ENCODE peak calls at places on chromosomes 1 and 21, in seven cellular contexts. H is left ventricle myocardium inferior, N is psoas muscle, S is IMR-90, E is esophagus squamous epithelium, L is fibroblast of lung, P is esophagus muscularis mucosa. T is an unnamed sample.

GRCh38 chr1:186849271-186849671 is 20.5 kb downstream of the PLA2G4A start:
- DNase-seq in H (no peak), N (no peak), S (no peak), E (no peak), L (no peak), P (no peak), T (no peak)

GRCh38 chr1:206002833-206003532 is at the start of gene RAB7B:
- DNase-seq in H (peak; percentile 64), N (peak; percentile 65), S (peak; percentile 76), E (no peak), L (peak; percentile 76), P (no peak), T (peak; percentile 39)

GRCh38 chr1:1106510-1107221 is 9.2 kb downstream of the C1orf159 start:
- DNase-seq in H (no peak), N (no peak), S (no peak), E (no peak), L (no peak), P (no peak), T (no peak)

GRCh38 chr1:18446751-18447150 is 34.0 kb upstream of the KLHDC7A start:
- DNase-seq in H (no peak), N (no peak), S (no peak), E (no peak), L (no peak), P (no peak), T (no peak)

GRCh38 chr1:13593511-13594131 is 10.0 kb downstream of the PDPN start:
- DNase-seq in H (peak; percentile 44), N (peak; percentile 82), S (peak; percentile 36), E (no peak), L (peak; percentile 96), P (no peak), T (no peak)

GRCh38 chr1:84027368-84027767 is 28.4 kb upstream of the TTLL7 start:
- DNase-seq in H (no peak), N (no peak), S (no peak), E (no peak), L (no peak), P (no peak), T (no peak)

GRCh38 chr1:172704003-172704402 is 45.1 kb downstream of the FASLG start:
- DNase-seq in H (no peak), N (no peak), S (no peak), E (no peak), L (no peak), P (no peak), T (no peak)

GRCh38 chr1:30722175-30722537 is 1.2 kb downstream of the MATN1 start:
- DNase-seq in H (no peak), N (no peak), S (no peak), E (no peak), L (no peak), P (no peak), T (no peak)

GRCh38 chr1:167909691-167910180 is 4.2 kb downstream of the ADCY10 start:
- DNase-seq in H (no peak), N (no peak), S (no peak), E (no peak), L (no peak), P (no peak), T (no peak)

GRCh38 chr1:162364498-162364897 is 12.2 kb downstream of the SPATA46 start:
- DNase-seq in H (no peak), N (no peak), S (no peak), E (no peak), L (peak; percentile 48), P (no peak), T (no peak)

GRCh38 chr21:41242238-41242829 is 74.3 kb upstream of the FAM3B start:
- DNase-seq in H (no peak), N (no peak), S (no peak), E (no peak), L (no peak), P (no peak), T (no peak)

GRCh38 chr1:213244664-213245091 is 193.6 kb downstream of the RPS6KC1 start:
- DNase-seq in H (no peak), N (no peak), S (peak; percentile 65), E (no peak), L (peak; percentile 35), P (no peak), T (peak; percentile 27)

GRCh38 chr21:45391743-45392079 is 13.3 kb upstream of the COL18A1 start:
- DNase-seq in H (no peak), N (no peak), S (no peak), E (no peak), L (no peak), P (no peak), T (no peak)

GRCh38 chr1:192565946-192566345 is 9.6 kb upstream of the RGS1 start:
- DNase-seq in H (no peak), N (no peak), S (peak; percentile 25), E (no peak), L (no peak), P (no peak), T (no peak)

GRCh38 chr1:221743416-221744208 is 1.7 kb upstream of the DUSP10 start:
- DNase-seq in H (no peak), N (no peak), S (no peak), E (no peak), L (no peak), P (no peak), T (no peak)

GRCh38 chr1:204760350-204761134 is 75.0 kb upstream of the LRRN2 start:
- DNase-seq in H (no peak), N (no peak), S (peak; percentile 1), E (no peak), L (peak; percentile 16), P (no peak), T (no peak)

DNA sequence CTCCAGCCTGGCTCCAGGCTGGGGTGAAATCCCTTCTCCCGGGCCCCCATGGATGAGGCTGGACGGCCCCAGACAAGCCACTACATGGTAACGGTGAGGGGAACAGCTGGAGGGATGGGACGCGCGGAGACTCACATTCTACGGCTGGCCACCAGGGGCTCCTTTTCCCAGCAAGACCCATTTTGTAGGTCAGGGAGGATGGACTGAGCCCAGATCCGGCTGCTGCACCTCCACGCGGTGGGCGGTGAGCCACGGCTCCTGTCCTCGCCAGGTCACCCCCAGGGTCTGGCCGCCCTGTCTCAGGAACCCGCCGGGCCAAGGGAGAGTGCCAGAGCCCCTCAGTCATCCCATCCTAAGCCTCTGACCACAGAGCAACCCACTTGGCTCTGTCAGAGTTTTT is 75.0 kb upstream of the ACTRT2 start:
- DNase-seq in H (no peak), N (peak; percentile 48), S (no peak), E (no peak), L (no peak), P (no peak), T (no peak)
- TF ChIP-seq CTCF in H (no peak), N (no peak), S (no peak), E (no peak), L (no peak), P (no peak), T (no peak)

DNA sequence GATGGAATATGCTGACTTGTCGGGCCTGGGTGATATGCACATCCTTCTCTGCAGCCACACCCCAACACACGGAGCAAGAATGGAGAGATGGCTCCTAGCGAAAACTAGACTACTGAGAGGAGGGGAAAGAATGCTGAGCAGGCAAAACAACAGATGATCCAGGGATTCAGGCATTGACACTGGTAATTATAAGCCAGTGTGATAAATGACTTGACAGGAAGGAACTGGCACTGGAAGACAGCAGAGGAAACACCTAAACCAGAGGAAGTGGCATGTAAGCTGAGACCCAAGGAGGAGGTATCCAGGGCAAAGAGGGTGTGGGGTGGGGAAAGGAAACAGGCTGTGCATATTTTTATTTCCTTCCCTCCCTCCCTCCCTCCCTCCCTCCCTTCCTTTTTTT is 31.7 kb upstream of the KHDRBS1 start:
- DNase-seq in H (no peak), N (no peak), S (no peak), E (no peak), L (no peak), P (no peak), T (no peak)
- H3K4me3 ChIP-seq in H (no peak overlapping the region), N (no peak overlapping the region), S (no peak overlapping the region), E (no peak overlapping the region), L (no peak overlapping the region), P (no peak overlapping the region), T (no peak overlapping the region)

GRCh38 chr1:11751087-11751486 is 10.9 kb upstream of the C1orf167 start:
- DNase-seq in H (no peak), N (no peak), S (no peak), E (no peak), L (no peak), P (no peak), T (no peak)

GRCh38 chr1:11749203-11749689 is 12.7 kb upstream of the C1orf167 start:
- DNase-seq in H (peak; percentile 33), N (peak; percentile 78), S (no peak), E (no peak), L (peak; percentile 12), P (no peak), T (no peak)

GRCh38 chr1:11753555-11754208 is 8.3 kb upstream of the C1orf167 start:
- DNase-seq in H (no peak), N (no peak), S (no peak), E (no peak), L (peak; percentile 47), P (no peak), T (no peak)

GRCh38 chr1:11749996-11750395 is 12.0 kb upstream of the C1orf167 start:
- DNase-seq in H (no peak), N (no peak), S (no peak), E (no peak), L (no peak), P (no peak), T (no peak)

DNA sequence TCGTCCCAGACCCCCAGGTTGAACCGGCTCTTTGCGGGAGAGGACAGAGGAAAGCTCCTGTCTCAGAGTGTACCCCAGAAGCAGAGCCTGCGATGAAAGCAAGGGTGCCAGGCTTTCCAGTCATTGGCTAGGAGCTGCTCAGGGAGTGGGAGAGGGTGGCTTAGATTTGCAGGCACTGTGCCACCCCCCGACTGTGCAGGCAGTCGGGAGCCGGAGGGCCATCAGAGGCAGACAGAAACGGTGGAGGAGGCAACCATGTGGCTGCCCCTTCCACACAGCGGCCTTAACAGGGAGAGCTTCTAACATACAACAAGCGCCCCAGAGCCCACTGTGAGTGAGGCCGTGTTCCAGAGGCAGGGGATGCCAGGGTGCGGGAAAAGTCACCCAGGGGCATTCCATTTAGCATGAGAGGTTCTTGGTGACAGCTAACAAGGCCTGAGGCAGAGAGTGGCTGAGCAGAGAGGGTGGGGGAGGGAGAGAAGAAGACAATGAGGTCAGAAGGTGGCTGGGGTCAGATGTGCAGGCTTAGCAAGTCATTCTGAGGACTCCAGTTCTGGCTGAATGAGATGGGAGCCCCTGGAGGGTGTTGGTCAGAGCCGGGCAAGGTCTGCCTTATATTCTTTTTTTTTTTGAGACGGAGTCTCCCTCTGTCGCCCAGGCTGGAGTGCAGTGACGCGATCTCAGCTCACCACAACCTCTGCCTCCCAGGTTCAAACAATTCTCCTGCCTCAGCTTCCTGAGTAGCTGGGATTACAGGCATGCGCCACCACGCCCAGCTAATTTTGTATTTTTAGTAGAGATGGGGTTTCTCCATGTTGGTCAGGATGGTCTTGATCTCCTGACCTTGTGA is 9.4 kb upstream of the C1orf167 start:
- DNase-seq in H (no peak), N (no peak), S (no peak), E (no peak), L (no peak), P (no peak), T (no peak)
- H3K27ac ChIP-seq in H (no peak overlapping the region), N (no peak overlapping the region), S (no peak overlapping the region), E (no peak overlapping the region), L (no peak overlapping the region), P (no peak overlapping the region), T (no peak overlapping the region)

GRCh38 chr1:188228623-188229022 is 1399.9 kb downstream of the PLA2G4A start:
- DNase-seq in H (no peak), N (no peak), S (peak; percentile 4), E (no peak), L (peak; percentile 7), P (no peak), T (no peak)

GRCh38 chr1:188220051-188220450 is 1391.3 kb downstream of the PLA2G4A start:
- DNase-seq in H (no peak), N (no peak), S (no peak), E (no peak), L (no peak), P (no peak), T (no peak)

GRCh38 chr1:188224263-188224662 is 1395.5 kb downstream of the PLA2G4A start:
- DNase-seq in H (no peak), N (no peak), S (no peak), E (no peak), L (no peak), P (no peak), T (no peak)

GRCh38 chr1:188225975-188226374 is 1397.2 kb downstream of the PLA2G4A start:
- DNase-seq in H (no peak), N (no peak), S (no peak), E (no peak), L (no peak), P (no peak), T (no peak)
- TF ChIP-seq CTCF in H (no peak), N (no peak), S (no peak), E (no peak), L (no peak), P (no peak), T (no peak)

T was measured in AG04450.